ENCODE peak calls at places on chromosomes 11 and 22, in nine cellular contexts. M, E, G, H, I, R, U, L and S are unnamed samples.

GRCh38 chr11:134360050-134360835 is 28.5 kb downstream of the GLB1L2 start:
- DNase-seq in M (peak), E (peak), G (peak), H (no peak), I (peak), R (peak), U (peak), L (peak), S (peak)

GRCh38 chr11:130490682-130491449 is 42.4 kb downstream of the ADAMTS15 start:
- DNase-seq in M (no peak), E (no peak), G (no peak), H (no peak), I (no peak), R (no peak), U (no peak), L (no peak), S (no peak)

GRCh38 chr22:41636467-41636866 is 15.4 kb downstream of the XRCC6 start:
- DNase-seq in M (no peak), E (no peak), G (peak), H (no peak), I (no peak), R (peak), U (no peak), L (no peak), S (no peak)

GRCh38 chr22:43002198-43002577 is 12.8 kb downstream of the PACSIN2 start:
- DNase-seq in M (no peak), E (no peak), G (peak), H (no peak), I (no peak), R (peak), U (no peak), L (peak), S (no peak)

GRCh38 chr22:47607486-47607885 is 845.0 kb downstream of the TBC1D22A start:
- DNase-seq in M (no peak), E (no peak), G (no peak), H (no peak), I (no peak), R (no peak), U (no peak), L (peak), S (no peak)

GRCh38 chr11:109309153-109309552 is 112.8 kb upstream of the C11orf87 start:
- DNase-seq in M (no peak), E (no peak), G (peak), H (no peak), I (no peak), R (no peak), U (no peak), L (no peak), S (peak)

GRCh38 chr22:17549183-17549582 is 14.1 kb upstream of the SLC25A18 start:
- DNase-seq in M (no peak), E (no peak), G (no peak), H (no peak), I (no peak), R (no peak), U (no peak), L (no peak), S (no peak)

GRCh38 chr11:2393111-2393868 is 7.3 kb upstream of the TSSC4 start:
- DNase-seq in M (no peak), E (no peak), G (no peak), H (no peak), I (no peak), R (no peak), U (no peak), L (no peak), S (no peak)

GRCh38 chr11:7019500-7020182 is 505 bp downstream of the ZNF214 start:
- DNase-seq in M (no peak), E (peak), G (no peak), H (no peak), I (peak), R (peak), U (no peak), L (peak), S (no peak)